ENCODE peak calls at places on chromosomes 13 and 19, in seven cellular contexts. U is germinal center; T is activated CD4-positive, alpha-beta T cell treated with anti-CD3 and anti-CD28 coated beads for 24 hours; Q is adipocyte; H is mesendoderm; P is glutamatergic neuron; S is Peyer's patch. O is an unnamed sample.

GRCh38 chr13:32736648-32737047 is 150.4 kb downstream of the PDS5B start:
- DNase-seq in U (no peak), T (no peak), Q (no peak), H (no peak), P (no peak), S (no peak), O (no peak)

GRCh38 chr19:3080281-3080680 is 13.9 kb upstream of the GNA11 start:
- DNase-seq in U (no peak), T (no peak), Q (peak), H (no peak), P (no peak), S (no peak), O (no peak)

GRCh38 chr13:21033866-21034601 is 27.4 kb downstream of the LATS2 start:
- DNase-seq in U (no peak), T (no peak), Q (peak), H (no peak), P (no peak), S (no peak), O (no peak)

GRCh38 chr13:101018720-101019119 is 344.1 kb upstream of the TMTC4 start:
- DNase-seq in U (no peak), T (no peak), Q (peak), H (peak), P (no peak), S (no peak), O (no peak)

GRCh38 chr19:48338802-48339660 is 13.7 kb downstream of the EMP3 start:
- DNase-seq in U (no peak), T (no peak), Q (no peak), H (no peak), P (no peak), S (no peak), O (no peak)

GRCh38 chr13:97212540-97213146 is 9.5 kb upstream of the MBNL2 start:
- DNase-seq in U (no peak), T (no peak), Q (peak), H (peak), P (no peak), S (no peak), O (no peak)

GRCh38 chr13:26973946-26974345 is 197.7 kb downstream of the USP12 start:
- DNase-seq in U (no peak), T (no peak), Q (no peak), H (peak), P (no peak), S (no peak), O (no peak)

GRCh38 chr13:26219726-26220125 is 2.4 kb downstream of the RNF6 start:
- DNase-seq in U (no peak), T (no peak), Q (peak), H (peak), P (no peak), S (no peak), O (no peak)

GRCh38 chr13:113123226-113124150 is 889 bp downstream of the F10 start:
- DNase-seq in U (no peak), T (no peak), Q (no peak), H (peak), P (peak), S (no peak), O (no peak)

GRCh38 chr19:9306443-9306842 is 3.2 kb downstream of the ZNF699 start:
- DNase-seq in U (no peak), T (no peak), Q (peak), H (no peak), P (no peak), S (no peak), O (no peak)

GRCh38 chr13:48942131-48942530 is 33.6 kb upstream of the FNDC3A start:
- DNase-seq in U (no peak), T (no peak), Q (peak), H (no peak), P (no peak), S (no peak), O (no peak)

GRCh38 chr13:74047925-74048324 is 86.3 kb downstream of the KLF12 start:
- DNase-seq in U (no peak), T (no peak), Q (peak), H (no peak), P (no peak), S (no peak), O (no peak)

GRCh38 chr19:18503337-18503970 is 18.4 kb downstream of the ELL start:
- DNase-seq in U (no peak), T (no peak), Q (no peak), H (no peak), P (no peak), S (no peak), O (no peak)

GRCh38 chr19:10915511-10916091 is 12.8 kb downstream of the YIPF2 start:
- DNase-seq in U (no peak), T (no peak), Q (peak), H (no peak), P (peak), S (no peak), O (no peak)

GRCh38 chr13:96091164-96091931 is 1.4 kb downstream of the HS6ST3 start:
- DNase-seq in U (peak), T (no peak), Q (no peak), H (peak), P (peak), S (no peak), O (no peak)

GRCh38 chr19:45050036-45050435 is 11.2 kb downstream of the CLASRP start:
- DNase-seq in U (no peak), T (no peak), Q (no peak), H (no peak), P (no peak), S (no peak), O (no peak)

GRCh38 chr19:39474139-39474620 is 6.5 kb upstream of the TIMM50 start:
- DNase-seq in U (peak), T (peak), Q (peak), H (peak), P (peak), S (peak), O (peak)

GRCh38 chr13:57630661-57631606 is 610 bp upstream of the PCDH17 start:
- DNase-seq in U (no peak), T (no peak), Q (peak), H (peak), P (peak), S (no peak), O (no peak)

GRCh38 chr19:5805465-5806132 is 732 bp downstream of the NRTN start:
- DNase-seq in U (peak), T (peak), Q (peak), H (peak), P (peak), S (peak), O (peak)

GRCh38 chr13:39815345-39816111 is 160.1 kb downstream of the COG6 start:
- DNase-seq in U (no peak), T (no peak), Q (peak), H (no peak), P (no peak), S (no peak), O (no peak)

GRCh38 chr19:39398297-39398864 is 7.2 kb downstream of the MED29 start:
- DNase-seq in U (no peak), T (no peak), Q (peak), H (no peak), P (no peak), S (no peak), O (peak)

GRCh38 chr19:33158365-33158764 is 26.5 kb downstream of the WDR88 start:
- DNase-seq in U (no peak), T (no peak), Q (no peak), H (no peak), P (no peak), S (no peak), O (no peak)

GRCh38 chr19:40689339-40690049 is 957 bp downstream of the NUMBL start:
- DNase-seq in U (no peak), T (no peak), Q (peak), H (peak), P (peak), S (peak), O (no peak)

GRCh38 chr19:57778358-57778757 is 8.9 kb downstream of the ZNF586 start:
- DNase-seq in U (no peak), T (no peak), Q (no peak), H (no peak), P (no peak), S (no peak), O (no peak)

GRCh38 chr19:6108721-6109633 is 1.3 kb downstream of the RFX2 start:
- DNase-seq in U (peak), T (peak), Q (peak), H (peak), P (peak), S (peak), O (peak)

O was measured in stimulated activated CD4-positive, alpha-beta T cell treated with anti-CD3 and anti-CD28 coated beads, Interleukin-12 subunit alpha, Interleukin-12 subunit beta, amount 100 ng/mL, for 48 hours.